ENCODE peak calls at places on chromosomes 16 and 17, in nine cellular contexts. One of them, this sample, is unnamed.

GRCh38 chr17:80220709-80221215 is 535 bp downstream of the SLC26A11 start:
- DNase-seq in fibroblast of lung: no peak
- DNase-seq in Karpas-422: no peak
- DNase-seq in IMR-90: no peak
- DNase-seq in GM23248: peak; percentile 55
- DNase-seq in K562: peak; percentile 20
- DNase-seq in neural progenitor cell: peak; percentile 52
- DNase-seq in neuronal stem cell: no peak
- DNase-seq in colonic mucosa: peak; percentile 29
- DNase-seq in this sample: peak; percentile 36

GRCh38 chr17:31509805-31510177 is 118.3 kb downstream of the RAB11FIP4 start:
- DNase-seq in fibroblast of lung: no peak
- DNase-seq in Karpas-422: no peak
- DNase-seq in IMR-90: no peak
- DNase-seq in GM23248: no peak
- DNase-seq in K562: no peak
- DNase-seq in neural progenitor cell: no peak
- DNase-seq in neuronal stem cell: no peak
- DNase-seq in colonic mucosa: no peak
- DNase-seq in this sample: no peak

GRCh38 chr16:69412287-69412686 is 12.1 kb upstream of the CYB5B start:
- DNase-seq in fibroblast of lung: peak; percentile 31
- DNase-seq in Karpas-422: no peak
- DNase-seq in IMR-90: peak; percentile 30
- DNase-seq in GM23248: no peak
- DNase-seq in K562: no peak
- DNase-seq in neural progenitor cell: no peak
- DNase-seq in neuronal stem cell: no peak
- DNase-seq in colonic mucosa: peak; percentile 15
- DNase-seq in this sample: peak; percentile 64

GRCh38 chr17:57988301-57989010 is 402 bp upstream of the VEZF1 start:
- DNase-seq in fibroblast of lung: peak; percentile 68
- DNase-seq in Karpas-422: peak; percentile 87
- DNase-seq in IMR-90: peak; percentile 66
- DNase-seq in GM23248: peak; percentile 84
- DNase-seq in K562: peak; percentile 92
- DNase-seq in neural progenitor cell: no peak
- DNase-seq in neuronal stem cell: peak; percentile 54
- DNase-seq in colonic mucosa: peak; percentile 69
- DNase-seq in this sample: peak; percentile 84

GRCh38 chr16:68279726-68280125 is 15.4 kb downstream of the SLC7A6 start:
- DNase-seq in fibroblast of lung: no peak
- DNase-seq in Karpas-422: no peak
- DNase-seq in IMR-90: no peak
- DNase-seq in GM23248: no peak
- DNase-seq in K562: no peak
- DNase-seq in neural progenitor cell: no peak
- DNase-seq in neuronal stem cell: no peak
- DNase-seq in colonic mucosa: no peak
- DNase-seq in this sample: no peak

GRCh38 chr17:9628509-9628908 is 16.8 kb upstream of the USP43 start:
- DNase-seq in fibroblast of lung: no peak
- DNase-seq in Karpas-422: no peak
- DNase-seq in IMR-90: no peak
- DNase-seq in GM23248: no peak
- DNase-seq in K562: no peak
- DNase-seq in neural progenitor cell: no peak
- DNase-seq in neuronal stem cell: no peak
- DNase-seq in colonic mucosa: peak; percentile 24
- DNase-seq in this sample: no peak

GRCh38 chr16:55370762-55371482 is 46.9 kb downstream of the IRX6 start:
- DNase-seq in fibroblast of lung: peak; percentile 22
- DNase-seq in Karpas-422: peak; percentile 81
- DNase-seq in IMR-90: peak; percentile 8
- DNase-seq in GM23248: peak; percentile 79
- DNase-seq in K562: peak; percentile 13
- DNase-seq in neural progenitor cell: peak; percentile 93
- DNase-seq in neuronal stem cell: peak; percentile 51
- DNase-seq in colonic mucosa: peak; percentile 22
- DNase-seq in this sample: peak; percentile 74

GRCh38 chr16:7339700-7340099 is 7.1 kb downstream of the RBFOX1 start:
- DNase-seq in fibroblast of lung: no peak
- DNase-seq in Karpas-422: no peak
- DNase-seq in IMR-90: no peak
- DNase-seq in GM23248: no peak
- DNase-seq in K562: no peak
- DNase-seq in neural progenitor cell: no peak
- DNase-seq in neuronal stem cell: no peak
- DNase-seq in colonic mucosa: no peak
- DNase-seq in this sample: no peak

GRCh38 chr17:75877752-75878173 is 618 bp downstream of the TRIM47 start:
- DNase-seq in fibroblast of lung: peak; percentile 57
- DNase-seq in Karpas-422: peak; percentile 91
- DNase-seq in IMR-90: peak; percentile 71
- DNase-seq in GM23248: peak; percentile 91
- DNase-seq in K562: no peak
- DNase-seq in neural progenitor cell: peak; percentile 93
- DNase-seq in neuronal stem cell: peak; percentile 61
- DNase-seq in colonic mucosa: peak; percentile 81
- DNase-seq in this sample: peak; percentile 88
- H3K9ac ChIP-seq in fibroblast of lung: peak overlapping the region; percentile 58
- H3K9ac ChIP-seq in Karpas-422: peak overlapping the region; percentile 87
- H3K9ac ChIP-seq in IMR-90: peak overlapping the region; percentile 64
- H3K9ac ChIP-seq in GM23248: peak overlapping the region; percentile 75
- H3K9ac ChIP-seq in K562: peak overlapping the region; percentile 93
- H3K9ac ChIP-seq in neural progenitor cell: no peak overlapping the region
- H3K9ac ChIP-seq in neuronal stem cell: peak overlapping the region; percentile 77
- H3K9ac ChIP-seq in colonic mucosa: peak overlapping the region; percentile 89
- H3K9ac ChIP-seq in this sample: peak overlapping the region; percentile 93

GRCh38 chr17:48194097-48194550 is 86.6 kb downstream of the SNX11 start:
- DNase-seq in fibroblast of lung: peak; percentile 4
- DNase-seq in Karpas-422: no peak
- DNase-seq in IMR-90: peak; percentile 47
- DNase-seq in GM23248: peak; percentile 42
- DNase-seq in K562: no peak
- DNase-seq in neural progenitor cell: no peak
- DNase-seq in neuronal stem cell: no peak
- DNase-seq in colonic mucosa: no peak
- DNase-seq in this sample: no peak

GRCh38 chr17:48202945-48203344 is 95.4 kb downstream of the SNX11 start:
- DNase-seq in fibroblast of lung: no peak
- DNase-seq in Karpas-422: peak; percentile 16
- DNase-seq in IMR-90: no peak
- DNase-seq in GM23248: no peak
- DNase-seq in K562: no peak
- DNase-seq in neural progenitor cell: no peak
- DNase-seq in neuronal stem cell: no peak
- DNase-seq in colonic mucosa: no peak
- DNase-seq in this sample: no peak

GRCh38 chr17:48195910-48196309 is 88.3 kb downstream of the SNX11 start:
- DNase-seq in fibroblast of lung: no peak
- DNase-seq in Karpas-422: no peak
- DNase-seq in IMR-90: no peak
- DNase-seq in GM23248: no peak
- DNase-seq in K562: no peak
- DNase-seq in neural progenitor cell: no peak
- DNase-seq in neuronal stem cell: no peak
- DNase-seq in colonic mucosa: no peak
- DNase-seq in this sample: no peak

DNA sequence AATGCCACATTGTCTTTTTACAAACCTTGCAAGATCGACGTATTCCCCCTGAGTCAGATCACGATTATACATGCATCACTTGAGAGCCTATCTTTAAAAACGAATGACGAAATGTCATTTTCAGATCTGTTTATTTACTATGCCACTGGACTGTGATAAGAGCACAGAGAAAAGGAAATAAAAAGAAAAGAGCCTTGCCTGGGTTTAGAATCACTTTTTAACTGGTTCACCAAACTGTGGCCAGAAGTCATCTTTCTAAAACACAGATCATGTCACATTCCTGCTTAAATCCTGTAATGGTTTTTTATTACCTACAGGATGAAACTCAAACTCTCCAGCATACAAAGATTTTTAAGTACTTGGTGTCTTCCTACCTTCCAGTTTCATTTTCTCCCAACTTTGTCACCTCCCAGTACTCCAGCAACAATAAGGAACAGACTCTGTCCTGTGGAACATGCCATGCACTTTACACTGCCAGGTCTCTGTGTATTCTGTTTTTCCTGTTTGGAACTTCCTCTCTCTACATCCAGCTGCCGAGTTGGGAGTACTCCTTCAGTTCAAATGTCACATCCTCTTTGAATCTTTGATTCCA is 91.5 kb downstream of the SNX11 start:
- DNase-seq in fibroblast of lung: no peak
- DNase-seq in Karpas-422: no peak
- DNase-seq in IMR-90: no peak
- DNase-seq in GM23248: no peak
- DNase-seq in K562: no peak
- DNase-seq in neural progenitor cell: no peak
- DNase-seq in neuronal stem cell: no peak
- DNase-seq in colonic mucosa: peak; percentile 71
- DNase-seq in this sample: no peak
- H3K27me3 ChIP-seq in fibroblast of lung: peaks cover 43% of the 10 kb centered on the region
- H3K27me3 ChIP-seq in Karpas-422: no peaks in the 10 kb centered on the region
- H3K27me3 ChIP-seq in IMR-90: peaks cover 50% of the 10 kb centered on the region
- H3K27me3 ChIP-seq in GM23248: peaks cover 67% of the 10 kb centered on the region
- H3K27me3 ChIP-seq in K562: peaks cover 18% of the 10 kb centered on the region
- H3K27me3 ChIP-seq in neural progenitor cell: no peaks in the 10 kb centered on the region
- H3K27me3 ChIP-seq in neuronal stem cell: peaks cover 47% of the 10 kb centered on the region
- H3K27me3 ChIP-seq in colonic mucosa: peaks cover 4% of the 10 kb centered on the region
- H3K27me3 ChIP-seq in this sample: peaks cover 25% of the 10 kb centered on the region

DNA sequence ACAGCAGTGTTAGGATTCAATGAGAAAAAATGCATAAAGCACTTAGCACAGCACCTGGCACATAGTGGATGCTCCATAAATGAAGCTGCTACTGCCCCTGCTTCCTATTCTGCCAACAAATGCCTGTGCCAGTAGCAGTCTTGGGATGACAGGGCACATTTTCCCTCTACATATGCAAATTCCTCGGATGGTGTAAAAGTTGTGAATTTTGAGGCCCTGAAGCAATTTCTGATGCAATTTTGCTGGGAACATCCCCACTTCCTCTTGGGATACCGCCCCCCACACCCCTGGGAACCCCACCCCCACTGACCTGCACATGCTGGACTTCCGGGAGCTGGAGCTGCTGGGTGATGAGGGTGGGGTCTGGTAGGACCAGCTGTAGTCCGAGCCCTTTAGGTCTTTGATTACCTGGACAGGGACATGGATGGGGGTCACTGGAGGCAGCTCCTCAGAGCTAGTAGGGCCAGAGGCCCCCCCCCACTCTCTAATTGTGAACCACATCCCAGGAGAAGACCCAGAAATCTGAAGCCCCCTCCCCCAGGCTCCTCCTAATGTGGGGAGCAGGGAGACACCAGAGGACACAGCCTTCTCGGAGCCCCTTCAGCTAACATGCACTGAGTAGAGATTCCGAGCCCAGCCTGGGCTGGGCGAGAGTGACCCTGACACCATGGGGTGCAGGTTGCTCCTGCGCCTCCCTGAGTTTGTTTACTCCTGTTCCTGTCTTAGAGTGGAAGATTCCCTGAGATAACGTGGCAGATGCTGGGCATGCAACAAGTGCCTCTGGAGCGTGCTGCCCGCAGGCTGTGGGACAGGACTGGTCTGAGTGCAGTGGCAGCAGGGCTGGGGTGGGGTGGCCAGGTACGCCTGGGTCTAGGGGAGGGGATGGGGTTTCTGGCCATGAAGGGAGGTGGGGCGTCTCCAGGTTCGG is 9.0 kb downstream of the MTSS2 start:
- DNase-seq in fibroblast of lung: no peak
- DNase-seq in Karpas-422: no peak
- DNase-seq in IMR-90: no peak
- DNase-seq in GM23248: peak; percentile 51
- DNase-seq in K562: no peak
- DNase-seq in neural progenitor cell: no peak
- DNase-seq in neuronal stem cell: no peak
- DNase-seq in colonic mucosa: no peak
- DNase-seq in this sample: no peak
- H3K36me3 ChIP-seq in fibroblast of lung: peaks cover 53% of the 10 kb centered on the region
- H3K36me3 ChIP-seq in Karpas-422: no peaks in the 10 kb centered on the region
- H3K36me3 ChIP-seq in IMR-90: peaks cover 72% of the 10 kb centered on the region
- H3K36me3 ChIP-seq in GM23248: peaks cover 39% of the 10 kb centered on the region
- H3K36me3 ChIP-seq in K562: peaks cover 88% of the 10 kb centered on the region
- H3K36me3 ChIP-seq in neural progenitor cell: no peaks in the 10 kb centered on the region
- H3K36me3 ChIP-seq in neuronal stem cell: peaks cover 89% of the 10 kb centered on the region
- H3K36me3 ChIP-seq in colonic mucosa: no peaks in the 10 kb centered on the region
- H3K36me3 ChIP-seq in this sample: peaks cover 69% of the 10 kb centered on the region

GRCh38 chr16:11088432-11088794 is 144.0 kb downstream of the CLEC16A start:
- DNase-seq in fibroblast of lung: no peak
- DNase-seq in Karpas-422: no peak
- DNase-seq in IMR-90: no peak
- DNase-seq in GM23248: no peak
- DNase-seq in K562: no peak
- DNase-seq in neural progenitor cell: no peak
- DNase-seq in neuronal stem cell: no peak
- DNase-seq in colonic mucosa: no peak
- DNase-seq in this sample: no peak

GRCh38 chr16:11089504-11090124 is 145.2 kb downstream of the CLEC16A start:
- DNase-seq in fibroblast of lung: peak; percentile 100
- DNase-seq in Karpas-422: no peak
- DNase-seq in IMR-90: peak; percentile 99
- DNase-seq in GM23248: peak; percentile 32
- DNase-seq in K562: no peak
- DNase-seq in neural progenitor cell: no peak
- DNase-seq in neuronal stem cell: no peak
- DNase-seq in colonic mucosa: peak; percentile 61
- DNase-seq in this sample: no peak

GRCh38 chr16:11090947-11091785 is 146.8 kb downstream of the CLEC16A start:
- DNase-seq in fibroblast of lung: no peak
- DNase-seq in Karpas-422: no peak
- DNase-seq in IMR-90: no peak
- DNase-seq in GM23248: no peak
- DNase-seq in K562: peak; percentile 19
- DNase-seq in neural progenitor cell: no peak
- DNase-seq in neuronal stem cell: no peak
- DNase-seq in colonic mucosa: no peak
- DNase-seq in this sample: no peak

GRCh38 chr16:11085025-11085485 is 140.7 kb downstream of the CLEC16A start:
- DNase-seq in fibroblast of lung: peak; percentile 64
- DNase-seq in Karpas-422: no peak
- DNase-seq in IMR-90: peak; percentile 47
- DNase-seq in GM23248: no peak
- DNase-seq in K562: no peak
- DNase-seq in neural progenitor cell: peak; percentile 32
- DNase-seq in neuronal stem cell: no peak
- DNase-seq in colonic mucosa: no peak
- DNase-seq in this sample: no peak

DNA sequence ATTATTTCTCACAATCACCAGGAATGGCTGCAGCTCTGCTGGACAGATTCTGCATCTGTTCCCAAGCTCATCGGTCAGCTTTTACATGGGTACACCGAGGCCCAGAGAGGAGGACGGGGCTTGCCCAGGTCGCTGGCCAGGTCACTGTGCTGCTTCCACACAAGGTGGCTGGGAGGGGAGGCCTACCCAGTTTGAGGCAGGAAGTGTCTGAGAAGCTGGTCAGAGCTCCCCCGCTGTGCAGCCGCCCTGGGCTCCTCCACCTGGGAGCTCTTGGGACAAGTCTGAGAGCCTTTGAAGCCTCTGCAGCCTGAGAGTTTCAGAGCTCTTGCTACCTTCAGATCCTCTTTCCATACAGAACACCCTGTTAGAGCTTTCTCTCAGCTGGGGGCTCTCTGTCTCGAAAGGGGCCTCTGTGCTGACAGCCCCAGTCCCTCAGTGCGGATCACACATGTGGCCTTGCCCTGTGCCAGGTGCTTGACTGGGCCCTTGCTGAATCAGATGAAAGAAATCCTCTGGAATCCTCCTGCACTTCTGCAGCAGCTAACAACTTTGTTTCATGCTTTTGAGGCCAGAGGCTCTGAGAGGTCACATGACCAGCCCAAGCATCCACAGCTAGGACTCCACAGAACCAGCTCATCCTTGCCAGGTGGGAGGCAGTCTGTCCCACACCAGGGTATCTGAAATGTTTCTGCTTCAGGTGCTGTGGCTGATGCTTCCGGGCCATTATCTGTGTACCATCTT is 143.5 kb downstream of the CLEC16A start:
- DNase-seq in fibroblast of lung: no peak
- DNase-seq in Karpas-422: no peak
- DNase-seq in IMR-90: peak; percentile 57
- DNase-seq in GM23248: no peak
- DNase-seq in K562: no peak
- DNase-seq in neural progenitor cell: no peak
- DNase-seq in neuronal stem cell: no peak
- DNase-seq in colonic mucosa: no peak
- DNase-seq in this sample: peak; percentile 36
- H3K9ac ChIP-seq in fibroblast of lung: no peak overlapping the region
- H3K9ac ChIP-seq in Karpas-422: no peak overlapping the region
- H3K9ac ChIP-seq in IMR-90: peak overlapping the region; percentile 35
- H3K9ac ChIP-seq in GM23248: no peak overlapping the region
- H3K9ac ChIP-seq in K562: peak overlapping the region; percentile 73
- H3K9ac ChIP-seq in neural progenitor cell: no peak overlapping the region
- H3K9ac ChIP-seq in neuronal stem cell: no peak overlapping the region
- H3K9ac ChIP-seq in colonic mucosa: no peak overlapping the region
- H3K9ac ChIP-seq in this sample: no peak overlapping the region